ENCODE peak calls at places on chromosomes 4 and X, in ten cellular contexts. F is upper lobe of right lung, T is NCI-H526, A is RWPE2, U is neural crest cell, Z is AML-193, O is left ventricle myocardium superior, C is C1 segment of cervical spinal cord, L is GM03348, H is Peyer's patch. V is an unnamed sample.

GRCh38 chrX:139120760-139121159 is 409.2 kb upstream of the FGF13 start:
- DNase-seq in F (no peak), L (peak), A (no peak), Z (no peak), H (no peak), C (no peak), T (no peak), O (no peak), U (no peak), V (no peak)

GRCh38 chr4:87718221-87718620 is 68.1 kb downstream of the DMP1 start:
- DNase-seq in F (no peak), A (no peak), Z (no peak), O (peak), H (no peak), C (no peak), L (no peak), U (no peak), T (no peak), V (no peak)

GRCh38 chrX:120857240-120857639 is 18.4 kb downstream of the CT47B1 start:
- DNase-seq in T (no peak), L (no peak), U (no peak), C (no peak), Z (no peak), F (no peak), A (no peak), H (no peak), O (no peak), V (no peak)

GRCh38 chr4:52051213-52051614 is at the start of gene SPATA18:
- DNase-seq in T (no peak), A (no peak), O (peak), H (peak), C (no peak), L (peak), F (peak), Z (no peak), U (peak), V (no peak)

GRCh38 chr4:188201851-188202250 is 62.6 kb downstream of the TRIML1 start:
- DNase-seq in Z (no peak), C (no peak), O (no peak), L (no peak), A (no peak), F (no peak), U (no peak), H (no peak), T (no peak), V (no peak)

GRCh38 chrX:118976599-118977340 is 2.4 kb downstream of the LONRF3 start:
- DNase-seq in Z (peak), T (peak), F (peak), H (peak), C (no peak), O (peak), U (no peak), A (no peak), L (peak), V (no peak)

GRCh38 chr4:183195534-183195933 is 96.5 kb downstream of the WWC2 start:
- DNase-seq in F (no peak), A (no peak), T (no peak), U (no peak), H (no peak), Z (no peak), C (no peak), L (no peak), O (no peak), V (no peak)

GRCh38 chrX:32116047-32116446 is 1044.2 kb upstream of the FTHL17 start:
- DNase-seq in C (no peak), O (no peak), U (no peak), F (no peak), Z (no peak), A (no peak), H (no peak), T (no peak), L (no peak), V (no peak)

GRCh38 chrX:42102586-42103282 is 179.4 kb upstream of the CASK start:
- DNase-seq in U (no peak), L (no peak), T (no peak), O (no peak), A (no peak), Z (no peak), F (no peak), C (no peak), H (no peak), V (no peak)

GRCh38 chrX:590666-591065 is 39.9 kb upstream of the SHOX start:
- DNase-seq in A (no peak), O (no peak), L (no peak), F (no peak), Z (no peak), H (no peak), U (no peak), T (no peak), C (no peak), V (no peak)